ENCODE peak calls at places on chromosomes 3 and 15, in four cellular contexts. Z is HFFc6, X is neural progenitor cell, Y is tibial artery. S is an unnamed sample.
A peak's percentile ranks its signal among the peaks of the same experiment; 100 is the strongest.

GRCh38 chr3:172315401-172316091 is 132.7 kb downstream of the GHSR start:
- DNase-seq in Z (peak; percentile 68), X (no peak), Y (no peak), S (no peak)

GRCh38 chr3:113534365-113534764 is 2.0 kb downstream of the SIDT1 start:
- DNase-seq in X (no peak), Y (no peak), Z (no peak), S (no peak)

GRCh38 chr3:46080124-46080991 is 53.1 kb upstream of the XCR1 start:
- DNase-seq in Z (peak; percentile 39), X (no peak), Y (no peak), S (no peak)

GRCh38 chr15:89662893-89663673 is 7.8 kb upstream of the KIF7 start:
- DNase-seq in Y (peak; percentile 67), X (no peak), Z (peak; percentile 96), S (no peak)

GRCh38 chr15:48112242-48112641 is 8.5 kb upstream of the SLC24A5 start:
- DNase-seq in Z (peak; percentile 21), X (peak; percentile 73), Y (no peak), S (peak; percentile 77)

GRCh38 chr3:30747771-30748281 is 141.4 kb downstream of the TGFBR2 start:
- DNase-seq in X (peak; percentile 37), Z (peak; percentile 41), Y (no peak), S (no peak)

GRCh38 chr15:63938486-63939061 is 104.8 kb upstream of the HERC1 start:
- DNase-seq in Y (no peak), X (no peak), Z (no peak), S (no peak)

GRCh38 chr3:117473981-117474563 is 764.5 kb downstream of the TUSC7 start:
- DNase-seq in X (peak; percentile 38), Z (no peak), Y (no peak), S (no peak)

GRCh38 chr3:176650478-176650877 is 546.8 kb downstream of the TBL1XR1 start:
- DNase-seq in Y (no peak), Z (peak; percentile 0), X (no peak), S (no peak)

GRCh38 chr3:158936530-158937113 is 134.8 kb downstream of the MFSD1 start:
- DNase-seq in Y (no peak), X (peak; percentile 62), Z (no peak), S (peak; percentile 94)

GRCh38 chr3:143753456-143753855 is 94.8 kb downstream of the SLC9A9 start:
- DNase-seq in Z (no peak), Y (no peak), X (no peak), S (peak; percentile 33)

GRCh38 chr3:123373535-123373987 is 75.3 kb downstream of the ADCY5 start:
- DNase-seq in X (no peak), Y (peak; percentile 53), Z (no peak), S (no peak)

GRCh38 chr3:45552031-45552772 is 42.3 kb upstream of the LIMD1 start:
- DNase-seq in X (no peak), Z (no peak), Y (no peak), S (no peak)

GRCh38 chr3:51024765-51025681 is 350.3 kb downstream of the DOCK3 start:
- DNase-seq in Z (no peak), X (no peak), Y (no peak), S (no peak)

GRCh38 chr15:59687831-59688230 is 1.3 kb downstream of the BNIP2 start:
- DNase-seq in X (no peak), Y (no peak), Z (no peak), S (no peak)

GRCh38 chr3:56915969-56916586 is 114.3 kb upstream of the ARHGEF3 start:
- DNase-seq in X (peak; percentile 41), Z (no peak), Y (peak; percentile 34), S (no peak)

GRCh38 chr3:112773864-112774263 is 72.8 kb downstream of the CD200R1L start:
- DNase-seq in X (no peak), Z (no peak), Y (no peak), S (no peak)

GRCh38 chr3:28347374-28348285 is 891 bp upstream of the ZCWPW2 start:
- DNase-seq in Y (no peak), Z (peak; percentile 11), X (peak; percentile 2), S (no peak)

GRCh38 chr3:120022729-120023128 is 71.5 kb downstream of the GSK3B start:
- DNase-seq in Y (no peak), X (peak; percentile 21), Z (no peak), S (no peak)

GRCh38 chr3:42906085-42906904 is at the start of gene ZNF662:
- DNase-seq in Y (peak; percentile 42), Z (no peak), X (no peak), S (no peak)

GRCh38 chr3:152874896-152875749 is 40.2 kb downstream of the P2RY1 start:
- DNase-seq in X (no peak), Y (no peak), Z (no peak), S (no peak)

GRCh38 chr3:70531838-70532489 is 219.5 kb upstream of the MDFIC2 start:
- DNase-seq in X (no peak), Y (no peak), Z (no peak), S (no peak)

GRCh38 chr15:68055224-68055705 is 1.1 kb downstream of the PIAS1 start:
- DNase-seq in Z (peak; percentile 53), Y (peak; percentile 49), X (peak; percentile 56), S (peak; percentile 61)

GRCh38 chr3:5698851-5699250 is 511.3 kb downstream of the EDEM1 start:
- DNase-seq in Y (no peak), X (no peak), Z (no peak), S (no peak)

GRCh38 chr3:172647823-172648222 is 63.0 kb downstream of the NCEH1 start:
- DNase-seq in Z (no peak), X (no peak), Y (no peak), S (no peak)

GRCh38 chr15:65085990-65086679 is 9.6 kb downstream of the KBTBD13 start:
- DNase-seq in Z (peak; percentile 24), Y (no peak), X (peak; percentile 71), S (peak; percentile 76)

GRCh38 chr3:23264413-23264812 is 61.3 kb downstream of the UBE2E2 start:
- DNase-seq in Y (no peak), X (no peak), Z (peak; percentile 81), S (no peak)

GRCh38 chr15:52004806-52005205 is 14.2 kb upstream of the MAPK6 start:
- DNase-seq in X (no peak), Y (no peak), Z (no peak), S (no peak)

GRCh38 chr3:161171639-161172552 is 49.2 kb upstream of the NMD3 start:
- DNase-seq in X (peak; percentile 21), Y (no peak), Z (no peak), S (no peak)

GRCh38 chr3:53109190-53109589 is 21.0 kb downstream of the RFT1 start:
- DNase-seq in X (no peak), Z (peak; percentile 82), Y (no peak), S (no peak)

GRCh38 chr3:53113293-53114010 is 16.8 kb downstream of the RFT1 start:
- DNase-seq in Y (no peak), X (no peak), Z (no peak), S (no peak)

GRCh38 chr3:53114412-53115074 is 15.7 kb downstream of the RFT1 start:
- DNase-seq in X (no peak), Z (peak; percentile 56), Y (no peak), S (no peak)

GRCh38 chr3:53114011-53114400 is 16.2 kb downstream of the RFT1 start:
- DNase-seq in X (peak; percentile 87), Z (peak; percentile 71), Y (peak; percentile 83), S (peak; percentile 85)

DNA sequence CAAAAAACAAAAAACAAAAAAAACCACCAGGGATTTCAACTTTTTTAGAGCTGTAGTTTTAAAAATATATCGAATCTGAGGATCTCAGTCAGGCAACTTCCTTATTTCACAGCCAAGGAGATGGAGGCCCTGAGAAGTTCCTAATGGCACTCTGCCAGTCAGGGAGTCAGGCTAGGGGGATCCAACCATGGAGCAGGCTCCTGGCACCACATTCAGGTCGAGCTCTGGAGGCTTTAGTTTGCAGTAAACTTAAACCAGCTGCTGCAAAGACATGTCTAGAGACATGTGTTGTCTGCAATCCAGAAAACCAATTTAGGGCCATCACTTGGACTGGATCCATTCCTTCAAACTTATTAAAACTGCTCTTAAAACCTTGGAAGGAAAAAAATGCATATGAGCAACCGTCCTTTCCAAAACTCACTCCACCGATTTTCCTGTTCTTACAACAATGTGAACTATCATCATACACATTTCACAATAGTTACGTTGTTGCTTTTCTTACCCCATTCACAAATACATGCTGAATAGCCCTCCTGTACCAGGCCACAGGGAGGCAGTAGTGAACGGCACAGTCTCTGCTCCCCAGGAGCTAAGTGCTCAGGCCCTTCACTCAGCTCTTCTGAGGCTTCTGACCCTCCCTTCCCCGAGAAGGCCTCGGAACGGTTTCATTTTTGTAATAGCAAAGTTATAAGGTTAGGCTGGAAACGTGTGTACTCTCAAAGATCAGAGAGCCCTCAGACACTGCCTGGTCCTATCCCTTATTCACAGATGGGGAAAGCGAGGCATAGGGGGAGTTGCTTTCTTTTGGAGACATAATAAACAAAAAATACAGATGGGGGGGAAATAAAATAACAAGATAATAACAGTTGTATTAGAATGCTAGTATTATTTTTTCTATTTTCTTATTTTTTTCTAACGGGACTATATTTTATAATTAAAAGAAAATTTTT is 20.1 kb downstream of the RFT1 start:
- DNase-seq in Z (peak; percentile 71), Y (peak; percentile 55), X (peak; percentile 59), S (peak; percentile 77)
- TF ChIP-seq CTCF in Z (peak; percentile 75), Y (no peak), X (peak; percentile 61), S (peak; percentile 83)

GRCh38 chr3:57958642-57959406 is 49.4 kb upstream of the FLNB start:
- DNase-seq in Z (no peak), X (no peak), Y (no peak), S (no peak)
- TF ChIP-seq CTCF in Z (no peak), X (no peak), Y (no peak), S (no peak)

GRCh38 chr15:76642671-76643070 is 262.5 kb downstream of the SCAPER start:
- DNase-seq in Z (no peak), X (no peak), Y (no peak), S (no peak)
- TF ChIP-seq CTCF in Z (peak; percentile 74), X (peak; percentile 53), Y (no peak), S (peak; percentile 9)

GRCh38 chr3:37981348-37981664 is 9.3 kb upstream of the VILL start:
- DNase-seq in Z (no peak), Y (no peak), X (no peak), S (no peak)

GRCh38 chr3:37982351-37982750 is 8.2 kb upstream of the VILL start:
- DNase-seq in Z (no peak), X (no peak), Y (no peak), S (no peak)

GRCh38 chr3:37984051-37984450 is 6.5 kb upstream of the VILL start:
- DNase-seq in X (no peak), Y (no peak), Z (no peak), S (no peak)

GRCh38 chr3:37979798-37980476 is 10.6 kb upstream of the VILL start:
- DNase-seq in Z (no peak), Y (no peak), X (no peak), S (no peak)

DNA sequence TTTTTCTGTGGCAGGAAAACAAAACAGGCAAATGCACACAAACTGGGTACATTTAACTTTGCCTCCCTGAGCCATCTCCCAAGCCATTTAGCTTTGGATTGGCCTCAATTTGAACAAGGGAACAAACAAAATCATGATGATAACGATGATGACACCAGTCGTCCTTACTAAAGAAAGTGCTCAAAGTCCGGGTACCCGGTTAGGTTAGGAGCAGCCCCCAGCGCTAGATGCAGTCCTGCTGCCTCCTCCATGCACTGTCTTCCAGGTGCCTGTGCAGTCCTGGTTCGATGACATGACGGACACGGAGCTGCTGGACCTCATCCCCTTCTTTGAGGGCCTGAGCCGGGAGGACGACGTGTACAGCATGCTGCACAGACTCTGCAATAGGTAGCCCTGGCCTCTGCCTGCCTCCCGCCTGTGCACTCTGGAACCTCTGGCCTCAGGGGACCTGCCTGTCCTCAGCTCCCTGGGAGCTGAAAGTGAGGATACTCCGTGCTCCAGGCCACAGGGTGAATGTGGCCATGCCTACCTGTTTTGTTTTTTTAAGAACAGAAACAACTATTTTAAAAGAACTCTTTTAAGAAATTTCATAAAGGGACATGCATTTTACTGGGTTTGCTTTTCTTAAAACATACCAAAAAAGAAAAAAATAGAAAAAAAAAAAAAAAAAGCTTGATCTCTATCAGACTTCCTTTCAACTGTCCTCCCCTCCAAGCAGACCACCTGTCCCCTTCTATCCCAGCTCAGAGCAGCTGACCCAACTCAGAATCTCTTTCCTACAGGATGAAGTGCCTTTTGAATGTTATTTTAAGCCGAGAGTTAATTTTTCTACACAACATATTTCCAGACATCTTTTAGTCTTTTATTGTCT is 9.9 kb upstream of the VILL start:
- DNase-seq in Y (no peak), X (no peak), Z (no peak), S (no peak)
- TF ChIP-seq CTCF in Y (no peak), X (no peak), Z (no peak), S (no peak)